ENCODE peak calls at places on chromosome 16, in five cellular contexts. R, C, W, J and D are unnamed samples. For H3K36me3, the result is how much of the 10 kb centered on the place peaks cover.

GRCh38 chr16:28924399-28924761 is 658 bp downstream of the RABEP2 start:
- DNase-seq in C (no peak), J (no peak), R (no peak), W (no peak), D (no peak)

GRCh38 chr16:11835891-11836652 is 15.3 kb downstream of the RSL1D1 start:
- DNase-seq in W (no peak), C (no peak), J (no peak), R (no peak), D (no peak)

GRCh38 chr16:73172621-73173312 is 124.8 kb upstream of the ZFHX3 start:
- DNase-seq in W (no peak), J (peak), C (peak), R (peak), D (peak)

GRCh38 chr16:89292443-89293078 is 75.1 kb downstream of the ZNF778 start:
- DNase-seq in R (no peak), C (no peak), W (no peak), J (no peak), D (no peak)

GRCh38 chr16:88264641-88265285 is 118.0 kb upstream of the ZNF469 start:
- DNase-seq in C (peak), J (peak), R (peak), W (no peak), D (peak)

GRCh38 chr16:65660390-65660789 is 538.5 kb upstream of the CDH11 start:
- DNase-seq in W (no peak), J (no peak), R (no peak), C (no peak), D (peak)

GRCh38 chr16:84294196-84295142 is at the start of gene WFDC1:
- DNase-seq in R (peak), J (peak), W (no peak), C (no peak), D (no peak)

GRCh38 chr16:17294856-17295255 is 175.9 kb downstream of the XYLT1 start:
- DNase-seq in J (no peak), R (no peak), W (no peak), C (no peak), D (no peak)

GRCh38 chr16:87465306-87465705 is 27.5 kb downstream of the ZCCHC14 start:
- DNase-seq in C (peak), R (peak), J (peak), W (no peak), D (peak)

GRCh38 chr16:22302776-22303363 is 5.7 kb downstream of the POLR3E start:
- DNase-seq in R (no peak), C (no peak), W (no peak), J (no peak), D (no peak)

GRCh38 chr16:63539276-63539675 is 1503.0 kb upstream of the CDH8 start:
- DNase-seq in J (no peak), C (no peak), R (no peak), W (no peak), D (no peak)

GRCh38 chr16:48441863-48442279 is 56.7 kb upstream of the SIAH1 start:
- DNase-seq in J (no peak), C (no peak), W (no peak), R (no peak), D (no peak)

GRCh38 chr16:48446534-48446920 is 61.3 kb upstream of the SIAH1 start:
- DNase-seq in C (no peak), J (no peak), W (no peak), R (no peak), D (no peak)

GRCh38 chr16:48445782-48446533 is 60.7 kb upstream of the SIAH1 start:
- DNase-seq in C (no peak), W (no peak), J (no peak), R (no peak), D (no peak)

GRCh38 chr16:48442379-48442778 is 57.2 kb upstream of the SIAH1 start:
- DNase-seq in R (no peak), J (no peak), W (no peak), C (no peak), D (no peak)

DNA sequence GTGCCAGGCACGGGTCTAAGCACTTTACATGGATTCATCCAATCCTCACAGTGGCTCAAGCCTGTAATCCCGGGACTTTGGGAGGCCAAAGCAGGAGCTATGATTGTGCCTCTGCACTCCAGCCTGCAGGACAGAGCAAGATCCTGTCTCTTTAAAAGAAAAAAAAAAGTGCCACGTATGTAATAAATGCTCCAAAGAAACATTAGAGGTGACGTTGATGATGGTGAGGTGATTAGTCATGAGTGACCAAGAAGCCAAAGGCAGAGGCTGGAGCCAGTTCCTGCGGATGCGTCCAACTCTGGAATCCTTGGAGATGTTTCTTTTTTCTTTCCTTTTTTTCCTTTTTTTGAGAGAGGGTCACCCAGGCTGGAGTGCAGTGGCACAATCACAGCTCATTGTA is 59.4 kb upstream of the SIAH1 start:
- DNase-seq in C (no peak), J (no peak), R (no peak), W (no peak), D (peak)
- H3K4me3 ChIP-seq in C (no peak), J (no peak), R (no peak), W (no peak), D (no peak)

GRCh38 chr16:50195756-50196155 is 42.6 kb downstream of the TENT4B start:
- DNase-seq in R (no peak), J (no peak), W (no peak), C (no peak), D (no peak)
- TF ChIP-seq CTCF in R (no peak), J (no peak), W (no peak), C (no peak), D (no peak)

DNA sequence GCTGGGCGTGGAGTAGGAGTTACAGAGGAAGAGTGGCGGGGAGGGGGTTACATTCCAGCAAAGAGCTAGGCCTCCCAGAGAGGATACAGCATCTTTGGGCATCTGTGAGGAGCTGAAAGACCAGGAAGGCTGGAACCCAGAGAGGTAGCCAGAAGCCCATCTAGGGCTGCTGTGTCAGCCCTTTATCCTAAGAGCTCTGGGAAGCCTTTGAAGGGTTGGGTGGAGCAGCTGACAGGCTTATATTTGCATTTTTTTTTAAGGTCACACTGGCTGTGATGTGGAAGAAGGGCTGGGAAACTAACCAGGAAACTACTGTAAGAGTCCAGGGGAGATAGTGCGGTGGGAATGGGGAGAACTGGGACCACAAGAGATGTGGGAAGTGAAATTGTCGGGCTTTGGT is 6.8 kb upstream of the CNOT1 start:
- DNase-seq in W (no peak), C (no peak), R (no peak), J (no peak), D (no peak)
- H3K36me3 ChIP-seq in W (under half), C (under half), R (under half), J (under half), D (under half)

GRCh38 chr16:30893744-30894539 is at the start of gene BCL7C:
- DNase-seq in R (peak), C (peak), J (peak), W (peak), D (peak)

GRCh38 chr16:30894540-30895368 is 877 bp upstream of the BCL7C start:
- DNase-seq in R (no peak), J (no peak), W (no peak), C (no peak), D (no peak)

GRCh38 chr16:30896890-30897730 is 696 bp downstream of the CTF1 start:
- DNase-seq in W (peak), C (peak), R (peak), J (peak), D (peak)

GRCh38 chr16:30896203-30896889 is at the start of gene CTF1:
- DNase-seq in W (no peak), C (peak), R (peak), J (peak), D (peak)

GRCh38 chr16:30895592-30896202 is 717 bp upstream of the CTF1 start:
- DNase-seq in R (no peak), C (no peak), J (no peak), W (no peak), D (no peak)
- H3K4me3 ChIP-seq in R (peak), C (peak), J (peak), W (no peak), D (peak)

DNA sequence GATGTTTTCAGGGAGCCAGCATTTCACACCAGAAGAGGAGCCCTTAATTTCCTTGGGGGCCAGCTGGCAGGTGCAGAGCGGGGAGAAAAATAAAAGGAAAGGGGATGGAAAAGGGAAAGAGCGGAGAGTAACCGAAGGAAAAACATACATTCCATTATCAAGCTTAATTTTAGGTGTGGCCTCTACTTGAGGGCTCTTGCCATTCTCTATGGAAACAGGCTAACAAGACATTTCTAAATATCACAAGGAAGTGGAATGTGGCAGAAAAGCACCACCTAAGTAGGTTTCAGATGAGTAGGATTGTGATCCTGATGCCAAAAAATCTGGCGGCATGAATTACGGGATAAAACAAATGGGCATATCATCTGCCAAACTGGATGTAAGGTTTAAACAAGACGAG is 970 bp upstream of the DYNC1LI2 start:
- DNase-seq in J (no peak), W (no peak), R (no peak), C (no peak), D (no peak)
- TF ChIP-seq CTCF in J (no peak), W (no peak), R (no peak), C (no peak), D (no peak)

GRCh38 chr16:70391446-70391845 is 44.7 kb downstream of the DDX19A start:
- DNase-seq in R (no peak), J (no peak), W (no peak), C (no peak), D (no peak)

GRCh38 chr16:70394853-70395252 is 44.0 kb downstream of the ST3GAL2 start:
- DNase-seq in J (no peak), W (no peak), R (no peak), C (no peak), D (no peak)

GRCh38 chr16:70390774-70391173 is 44.1 kb downstream of the DDX19A start:
- DNase-seq in W (no peak), C (no peak), J (no peak), R (no peak), D (no peak)

GRCh38 chr16:70392606-70393005 is 45.9 kb downstream of the DDX19A start:
- DNase-seq in W (no peak), C (no peak), R (no peak), J (no peak), D (no peak)

GRCh38 chr16:70391881-70392481 is 45.3 kb downstream of the DDX19A start:
- DNase-seq in W (no peak), R (peak), C (peak), J (peak), D (peak)
- H3K36me3 ChIP-seq in W (under half), R (under half), C (under half), J (under half), D (under half)

GRCh38 chr16:3377917-3378316 is 22.2 kb downstream of the OR2C1 start:
- DNase-seq in C (no peak), W (no peak), J (no peak), R (no peak), D (no peak)
- H3K4me3 ChIP-seq in C (no peak), W (no peak), J (no peak), R (no peak), D (no peak)

GRCh38 chr16:30660424-30661251 is 2.4 kb downstream of the FBRS start:
- DNase-seq in J (no peak), C (no peak), W (peak), R (no peak), D (no peak)

GRCh38 chr16:30659507-30660423 is 1.5 kb downstream of the FBRS start:
- DNase-seq in W (no peak), R (peak), C (no peak), J (no peak), D (no peak)

GRCh38 chr16:30657866-30658730 is at the start of gene FBRS:
- DNase-seq in J (peak), C (peak), R (peak), W (peak), D (peak)

GRCh38 chr16:30656974-30657865 is 1.0 kb upstream of the FBRS start:
- DNase-seq in W (no peak), C (no peak), R (no peak), J (no peak), D (no peak)

DNA sequence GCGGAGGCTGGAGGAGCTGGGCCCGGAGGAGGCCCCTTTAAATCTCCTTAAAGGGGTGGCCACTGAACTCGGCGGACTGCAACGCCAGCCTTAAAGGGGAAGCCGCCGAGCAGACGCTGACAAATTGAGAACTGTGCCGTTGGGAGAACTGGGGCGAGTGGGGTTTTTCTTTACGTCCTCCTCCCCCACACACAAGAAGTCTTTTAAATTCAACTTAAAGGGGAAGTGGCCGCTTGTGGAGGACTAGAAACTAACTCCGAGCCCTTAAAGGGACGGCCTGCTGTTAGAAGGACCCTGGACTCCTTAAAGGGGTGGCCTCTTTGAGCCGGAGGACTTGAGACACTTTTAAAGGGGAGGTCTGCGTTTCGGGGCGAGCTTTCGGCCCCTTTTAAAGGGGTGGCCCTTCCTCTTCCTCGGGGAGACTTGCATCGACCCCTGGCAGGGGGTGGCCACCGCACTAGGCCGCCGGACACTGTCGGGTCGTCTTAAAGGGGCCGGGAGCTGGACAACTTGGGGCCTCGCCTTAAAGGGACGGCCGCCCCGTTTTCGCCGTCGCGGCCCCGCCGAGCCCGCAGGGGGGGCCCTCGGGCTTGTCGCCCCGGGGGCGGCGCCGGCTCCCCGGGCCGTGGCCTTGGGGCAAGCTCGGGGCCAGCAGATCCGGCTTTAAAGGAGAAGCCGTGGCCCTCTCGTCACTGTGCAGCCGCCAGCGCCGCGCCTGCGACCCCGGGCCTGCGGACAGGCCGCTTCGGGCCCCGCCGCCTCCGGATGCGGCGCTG is 688 bp downstream of the FBRS start:
- DNase-seq in W (no peak), C (peak), J (peak), R (peak), D (peak)
- TF ChIP-seq CTCF in W (peak), C (peak), J (peak), R (no peak), D (no peak)